ENCODE peak calls at places on chromosomes 6 and 20, in eight cellular contexts. E is AG04450, N is esophagus squamous epithelium, M is H7, G is fibroblast of mammary gland, D is choroid plexus epithelial cell, X is GM23248, T is AG10803. Z is an unnamed sample.

GRCh38 chr20:45861157-45862075 is 4.0 kb downstream of the ZSWIM3 start:
- DNase-seq in E (no peak), T (no peak), M (no peak), N (no peak), G (no peak), X (no peak), D (no peak), Z (no peak)

GRCh38 chr20:32559753-32560380 is 25.3 kb downstream of the NOL4L start:
- DNase-seq in M (no peak), G (peak; percentile 15), X (peak; percentile 61), T (no peak), D (no peak), N (no peak), E (no peak), Z (no peak)

GRCh38 chr6:39204646-39205244 is 24.5 kb downstream of the KCNK5 start:
- DNase-seq in G (no peak), M (peak; percentile 94), E (no peak), N (no peak), X (no peak), D (no peak), T (no peak), Z (no peak)

GRCh38 chr6:142325111-142325510 is 23.3 kb downstream of the ADGRG6 start:
- DNase-seq in G (no peak), M (no peak), N (no peak), D (no peak), T (no peak), X (no peak), E (no peak), Z (no peak)

GRCh38 chr20:62088258-62089127 is 22.8 kb upstream of the TAF4 start:
- DNase-seq in T (peak; percentile 63), D (peak; percentile 92), M (no peak), E (peak; percentile 84), N (no peak), X (peak; percentile 95), G (peak; percentile 96), Z (no peak)

GRCh38 chr20:34567885-34568865 is 9.7 kb downstream of the MAP1LC3A start:
- DNase-seq in N (no peak), X (no peak), T (no peak), M (no peak), D (no peak), G (no peak), E (no peak), Z (peak; percentile 69)

GRCh38 chr6:118659513-118660217 is 8.3 kb upstream of the CEP85L start:
- DNase-seq in E (no peak), N (no peak), D (peak; percentile 23), X (peak; percentile 52), T (peak; percentile 36), G (no peak), M (no peak), Z (no peak)

GRCh38 chr6:2688416-2689064 is 62.2 kb downstream of the MYLK4 start:
- DNase-seq in D (peak; percentile 85), M (no peak), N (no peak), E (peak; percentile 36), X (peak; percentile 93), T (peak; percentile 67), G (peak; percentile 90), Z (no peak)

GRCh38 chr20:31913431-31914157 is 38.3 kb downstream of the PDRG1 start:
- DNase-seq in E (no peak), X (no peak), N (no peak), M (no peak), D (no peak), T (no peak), G (no peak), Z (peak; percentile 81)

GRCh38 chr6:157058574-157058973 is 264.7 kb downstream of the TMEM242 start:
- DNase-seq in T (no peak), M (no peak), N (no peak), X (no peak), E (no peak), D (no peak), G (no peak), Z (no peak)

GRCh38 chr6:79632580-79632979 is 1.5 kb downstream of the SH3BGRL2 start:
- DNase-seq in M (no peak), E (no peak), G (no peak), T (no peak), N (no peak), D (no peak), X (no peak), Z (no peak)

GRCh38 chr20:50958733-50959542 is at the start of gene MOCS3:
- DNase-seq in X (peak; percentile 97), T (peak; percentile 94), E (peak; percentile 81), M (peak; percentile 85), G (peak; percentile 93), N (peak; percentile 27), D (peak; percentile 95), Z (peak; percentile 96)

GRCh38 chr6:9428416-9429172 is 986.3 kb downstream of the TFAP2A start:
- DNase-seq in X (peak; percentile 40), T (peak; percentile 27), G (peak; percentile 11), D (peak; percentile 32), M (no peak), E (no peak), N (no peak), Z (no peak)

GRCh38 chr6:129140571-129140970 is 257.6 kb downstream of the LAMA2 start:
- DNase-seq in X (peak; percentile 54), T (peak; percentile 72), D (peak; percentile 80), M (no peak), N (no peak), G (peak; percentile 59), E (peak; percentile 27), Z (no peak)

GRCh38 chr20:42102000-42102399 is 483.8 kb upstream of the CHD6 start:
- DNase-seq in N (no peak), E (no peak), D (no peak), M (no peak), T (no peak), G (no peak), X (no peak), Z (no peak)

GRCh38 chr6:91303326-91303725 is 716.5 kb upstream of the MAP3K7 start:
- DNase-seq in T (no peak), M (no peak), D (no peak), E (no peak), G (no peak), N (no peak), X (no peak), Z (no peak)

GRCh38 chr6:137013031-137013430 is 31.7 kb downstream of the IL20RA start:
- DNase-seq in X (peak; percentile 21), N (no peak), E (no peak), T (peak; percentile 82), D (no peak), M (no peak), G (peak; percentile 31), Z (no peak)

DNA sequence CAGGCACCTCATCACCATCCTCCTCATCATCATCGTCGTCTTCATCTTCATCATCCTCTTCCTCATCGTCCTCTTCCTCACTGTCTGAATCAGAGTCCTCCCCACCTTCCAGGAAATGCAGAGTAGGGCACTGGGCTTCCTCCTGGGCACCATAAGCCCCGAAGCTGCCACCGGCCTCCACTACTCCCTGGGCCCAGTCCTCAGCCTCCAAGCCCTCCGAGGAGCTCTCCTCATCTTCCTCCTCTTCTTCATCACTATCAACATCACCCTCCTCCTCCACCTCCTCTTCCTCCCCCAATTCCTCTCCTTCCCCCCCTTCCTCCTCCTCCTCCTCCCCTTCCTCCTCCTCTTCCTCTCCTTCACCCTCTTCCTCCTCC is 1.7 kb downstream of the CENPB start:
- DNase-seq in E (no peak), N (no peak), D (no peak), G (no peak), M (peak; percentile 27), T (no peak), X (no peak), Z (no peak)
- H3K4me3 ChIP-seq in E (peak overlapping the region; percentile 79), N (peak overlapping the region; percentile 70), D (peak overlapping the region; percentile 8), G (peak overlapping the region; percentile 72), M (no peak overlapping the region), T (peak overlapping the region; percentile 80), X (peak overlapping the region; percentile 83), Z (no peak overlapping the region)

DNA sequence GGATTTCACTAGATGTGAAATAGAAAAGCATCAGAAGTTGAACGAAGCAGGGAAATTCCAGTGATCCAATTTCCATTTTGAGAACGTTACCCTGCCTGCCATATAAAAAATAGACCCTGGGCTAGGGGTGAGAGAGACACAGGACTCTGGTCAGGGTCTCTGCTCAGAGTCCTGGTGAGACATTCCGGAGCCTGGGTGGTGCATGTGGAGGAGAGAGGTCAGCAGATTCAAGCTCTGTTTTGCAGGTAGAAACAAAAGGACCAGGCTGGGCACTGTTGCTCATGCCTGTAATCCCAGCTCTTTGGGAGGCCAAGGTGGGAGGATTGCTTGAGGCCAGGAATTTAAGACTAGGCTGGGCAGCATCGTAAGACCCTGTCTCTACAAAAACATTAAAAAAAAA is 17.9 kb downstream of the PKIG start:
- DNase-seq in M (no peak), T (no peak), G (no peak), N (no peak), D (no peak), E (no peak), X (no peak), Z (peak; percentile 69)
- H3K4me3 ChIP-seq in M (no peak overlapping the region), T (no peak overlapping the region), G (no peak overlapping the region), N (no peak overlapping the region), D (no peak overlapping the region), E (no peak overlapping the region), X (no peak overlapping the region), Z (no peak overlapping the region)

DNA sequence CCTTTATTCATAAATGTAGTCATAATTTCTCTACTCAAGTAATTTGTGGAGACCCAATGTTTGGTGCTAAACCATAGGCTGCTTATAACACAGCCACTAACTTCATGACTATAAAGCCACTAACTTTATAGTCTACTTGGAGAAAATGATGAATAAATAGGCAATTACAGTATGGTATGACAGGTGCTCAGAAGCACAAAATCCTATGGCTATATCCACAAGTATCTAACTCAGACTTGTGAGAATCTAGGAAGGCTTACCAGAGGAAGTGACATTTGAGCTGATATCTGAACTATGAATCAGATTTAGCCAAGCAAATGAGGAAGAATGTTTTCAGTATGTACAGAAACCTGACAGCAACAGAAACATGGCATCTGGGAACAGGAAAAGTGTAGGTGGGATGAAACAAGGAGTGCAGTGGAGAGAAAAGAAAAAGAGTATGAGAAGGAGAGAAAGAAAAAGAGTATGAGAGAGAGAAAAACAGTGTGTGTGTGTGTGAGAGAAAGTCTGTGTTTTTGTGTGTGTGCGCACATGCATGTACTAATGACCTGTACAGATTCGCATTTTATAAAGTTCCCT is 59.9 kb downstream of the REV3L start:
- DNase-seq in N (no peak), D (no peak), T (no peak), X (peak; percentile 24), E (no peak), G (peak; percentile 33), M (no peak), Z (no peak)
- H3K4me3 ChIP-seq in N (no peak overlapping the region), D (no peak overlapping the region), T (no peak overlapping the region), X (peak overlapping the region; percentile 1), E (no peak overlapping the region), G (no peak overlapping the region), M (no peak overlapping the region), Z (no peak overlapping the region)

DNA sequence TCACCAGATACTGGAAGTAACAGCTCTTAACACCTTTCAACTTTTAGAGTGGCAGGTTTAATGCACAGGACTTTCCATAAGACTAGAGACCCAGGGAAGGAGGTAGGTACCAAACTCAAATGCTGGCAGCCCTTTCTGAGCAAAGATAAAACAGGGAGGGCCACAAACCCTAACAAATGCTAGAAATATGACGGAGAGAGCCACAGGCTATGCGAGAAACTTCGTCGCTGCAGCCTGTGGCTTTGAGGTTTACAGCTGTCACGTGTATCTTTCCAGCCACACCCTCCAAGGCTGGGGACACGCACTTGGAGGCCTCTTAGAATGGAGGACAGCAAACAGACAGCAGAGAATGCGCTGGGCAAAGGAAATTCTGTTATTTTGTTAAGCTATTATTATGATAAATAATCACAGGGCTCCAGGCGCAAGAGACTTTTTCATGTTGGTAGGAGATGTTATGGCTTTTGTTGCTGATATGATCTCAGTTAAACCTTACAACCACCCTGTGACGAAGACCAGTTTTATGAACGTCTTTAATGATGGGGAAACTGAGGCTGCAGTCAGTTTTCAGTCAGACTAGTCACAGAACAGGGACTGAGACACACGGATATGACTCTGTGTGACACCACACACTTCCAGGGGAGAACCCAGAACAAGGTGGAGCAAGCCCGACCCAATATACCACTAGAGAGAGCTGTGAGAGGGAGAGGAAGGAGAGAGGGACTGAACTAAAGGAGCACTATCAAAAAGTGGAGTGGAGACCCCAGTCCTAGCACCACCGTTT is 2.0 kb downstream of the TRAM2 start:
- DNase-seq in N (no peak), X (peak; percentile 89), T (peak; percentile 83), M (no peak), G (peak; percentile 69), E (no peak), D (peak; percentile 61), Z (no peak)
- H3K4me3 ChIP-seq in N (no peak overlapping the region), X (peak overlapping the region; percentile 92), T (peak overlapping the region; percentile 96), M (no peak overlapping the region), G (peak overlapping the region; percentile 98), E (peak overlapping the region; percentile 94), D (peak overlapping the region; percentile 99), Z (peak overlapping the region; percentile 73)